ENCODE peak calls at places on chromosomes 2 and 18, in five cellular contexts. One of them, this sample, is unnamed.

GRCh38 chr18:13136056-13136688 is 82.4 kb upstream of the LDLRAD4 start:
- DNase-seq in HFF-Myc: no peak
- DNase-seq in GM23338: no peak
- DNase-seq in retinal pigment epithelial cell: no peak
- DNase-seq in A549: no peak
- DNase-seq in this sample: no peak

GRCh38 chr2:207995887-207996286 is 29.4 kb downstream of the PLEKHM3 start:
- DNase-seq in HFF-Myc: no peak
- DNase-seq in GM23338: no peak
- DNase-seq in retinal pigment epithelial cell: no peak
- DNase-seq in A549: no peak
- DNase-seq in this sample: no peak

GRCh38 chr2:2638516-2638915 is 307.4 kb upstream of the MYT1L start:
- DNase-seq in HFF-Myc: no peak
- DNase-seq in GM23338: no peak
- DNase-seq in retinal pigment epithelial cell: no peak
- DNase-seq in A549: no peak
- DNase-seq in this sample: no peak

GRCh38 chr2:219010162-219010756 is 17.0 kb upstream of the CRYBA2 start:
- DNase-seq in HFF-Myc: no peak
- DNase-seq in GM23338: peak
- DNase-seq in retinal pigment epithelial cell: no peak
- DNase-seq in A549: peak
- DNase-seq in this sample: no peak

GRCh38 chr2:80896576-80896975 is 592.0 kb upstream of the LRRTM1 start:
- DNase-seq in HFF-Myc: no peak
- DNase-seq in GM23338: peak
- DNase-seq in retinal pigment epithelial cell: no peak
- DNase-seq in A549: no peak
- DNase-seq in this sample: no peak

GRCh38 chr2:92073036-92073814 is 2798.0 kb upstream of the TEKT4 start:
- DNase-seq in HFF-Myc: no peak
- DNase-seq in GM23338: no peak
- DNase-seq in retinal pigment epithelial cell: no peak
- DNase-seq in A549: no peak
- DNase-seq in this sample: no peak

GRCh38 chr2:142542431-142542910 is 335.0 kb upstream of the KYNU start:
- DNase-seq in HFF-Myc: no peak
- DNase-seq in GM23338: no peak
- DNase-seq in retinal pigment epithelial cell: no peak
- DNase-seq in A549: no peak
- DNase-seq in this sample: no peak

GRCh38 chr2:6054394-6054732 is 362.2 kb downstream of the SOX11 start:
- DNase-seq in HFF-Myc: no peak
- DNase-seq in GM23338: no peak
- DNase-seq in retinal pigment epithelial cell: no peak
- DNase-seq in A549: no peak
- DNase-seq in this sample: no peak

GRCh38 chr2:79984476-79984875 is 320.1 kb downstream of the LRRTM1 start:
- DNase-seq in HFF-Myc: no peak
- DNase-seq in GM23338: no peak
- DNase-seq in retinal pigment epithelial cell: no peak
- DNase-seq in A549: no peak
- DNase-seq in this sample: no peak

GRCh38 chr18:45771587-45771986 is 47.6 kb downstream of the SLC14A1 start:
- DNase-seq in HFF-Myc: no peak
- DNase-seq in GM23338: no peak
- DNase-seq in retinal pigment epithelial cell: no peak
- DNase-seq in A549: no peak
- DNase-seq in this sample: no peak

GRCh38 chr18:48831113-48831759 is 119.5 kb downstream of the SMAD7 start:
- DNase-seq in HFF-Myc: no peak
- DNase-seq in GM23338: no peak
- DNase-seq in retinal pigment epithelial cell: no peak
- DNase-seq in A549: no peak
- DNase-seq in this sample: no peak

GRCh38 chr2:47093626-47094025 is 61.5 kb downstream of the STPG4 start:
- DNase-seq in HFF-Myc: no peak
- DNase-seq in GM23338: no peak
- DNase-seq in retinal pigment epithelial cell: no peak
- DNase-seq in A549: no peak
- DNase-seq in this sample: no peak

GRCh38 chr18:39841133-39842041 is 2113.6 kb upstream of the PIK3C3 start:
- DNase-seq in HFF-Myc: peak
- DNase-seq in GM23338: peak
- DNase-seq in retinal pigment epithelial cell: no peak
- DNase-seq in A549: peak
- DNase-seq in this sample: peak

GRCh38 chr2:214679736-214680135 is 129.7 kb downstream of the BARD1 start:
- DNase-seq in HFF-Myc: no peak
- DNase-seq in GM23338: no peak
- DNase-seq in retinal pigment epithelial cell: no peak
- DNase-seq in A549: no peak
- DNase-seq in this sample: no peak

GRCh38 chr2:109403841-109404201 is 209.9 kb downstream of the SEPTIN10 start:
- DNase-seq in HFF-Myc: no peak
- DNase-seq in GM23338: no peak
- DNase-seq in retinal pigment epithelial cell: no peak
- DNase-seq in A549: no peak
- DNase-seq in this sample: no peak

GRCh38 chr2:239175181-239175580 is 225.6 kb downstream of the HDAC4 start:
- DNase-seq in HFF-Myc: no peak
- DNase-seq in GM23338: no peak
- DNase-seq in retinal pigment epithelial cell: no peak
- DNase-seq in A549: no peak
- DNase-seq in this sample: no peak

GRCh38 chr2:67938053-67938452 is 124.8 kb downstream of the C1D start:
- DNase-seq in HFF-Myc: no peak
- DNase-seq in GM23338: no peak
- DNase-seq in retinal pigment epithelial cell: no peak
- DNase-seq in A549: no peak
- DNase-seq in this sample: no peak

GRCh38 chr2:59463401-59463800 is 1090.1 kb downstream of the BCL11A start:
- DNase-seq in HFF-Myc: no peak
- DNase-seq in GM23338: peak
- DNase-seq in retinal pigment epithelial cell: no peak
- DNase-seq in A549: no peak
- DNase-seq in this sample: no peak

GRCh38 chr2:68466361-68466777 is 725 bp downstream of the FBXO48 start:
- DNase-seq in HFF-Myc: no peak
- DNase-seq in GM23338: no peak
- DNase-seq in retinal pigment epithelial cell: peak
- DNase-seq in A549: peak
- DNase-seq in this sample: no peak

GRCh38 chr2:120346667-120347358 is 877 bp downstream of the INHBB start:
- DNase-seq in HFF-Myc: no peak
- DNase-seq in GM23338: peak
- DNase-seq in retinal pigment epithelial cell: no peak
- DNase-seq in A549: peak
- DNase-seq in this sample: no peak

GRCh38 chr2:216426938-216427337 is 14.7 kb downstream of the SMARCAL1 start:
- DNase-seq in HFF-Myc: no peak
- DNase-seq in GM23338: no peak
- DNase-seq in retinal pigment epithelial cell: no peak
- DNase-seq in A549: no peak
- DNase-seq in this sample: no peak

GRCh38 chr2:105919191-105919811 is 174.6 kb downstream of the NCK2 start:
- DNase-seq in HFF-Myc: no peak
- DNase-seq in GM23338: no peak
- DNase-seq in retinal pigment epithelial cell: no peak
- DNase-seq in A549: no peak
- DNase-seq in this sample: no peak

GRCh38 chr2:223590964-223591363 is 11.2 kb downstream of the SCG2 start:
- DNase-seq in HFF-Myc: no peak
- DNase-seq in GM23338: no peak
- DNase-seq in retinal pigment epithelial cell: no peak
- DNase-seq in A549: no peak
- DNase-seq in this sample: no peak

GRCh38 chr2:19797871-19798270 is 103.9 kb downstream of the TTC32 start:
- DNase-seq in HFF-Myc: no peak
- DNase-seq in GM23338: no peak
- DNase-seq in retinal pigment epithelial cell: no peak
- DNase-seq in A549: no peak
- DNase-seq in this sample: no peak

GRCh38 chr2:44692821-44693220 is 248.7 kb upstream of the SIX3 start:
- DNase-seq in HFF-Myc: no peak
- DNase-seq in GM23338: no peak
- DNase-seq in retinal pigment epithelial cell: no peak
- DNase-seq in A549: no peak
- DNase-seq in this sample: no peak

GRCh38 chr2:224444011-224444410 is 42.1 kb upstream of the FAM124B start:
- DNase-seq in HFF-Myc: no peak
- DNase-seq in GM23338: no peak
- DNase-seq in retinal pigment epithelial cell: no peak
- DNase-seq in A549: no peak
- DNase-seq in this sample: no peak

GRCh38 chr2:6880200-6880733 is 2.7 kb downstream of the RSAD2 start:
- DNase-seq in HFF-Myc: no peak
- DNase-seq in GM23338: no peak
- DNase-seq in retinal pigment epithelial cell: no peak
- DNase-seq in A549: no peak
- DNase-seq in this sample: no peak

GRCh38 chr2:216620806-216621205 is 12.4 kb upstream of the IGFBP2 start:
- DNase-seq in HFF-Myc: peak
- DNase-seq in GM23338: no peak
- DNase-seq in retinal pigment epithelial cell: no peak
- DNase-seq in A549: no peak
- DNase-seq in this sample: no peak

GRCh38 chr2:28322051-28322450 is 70.6 kb upstream of the FOSL2 start:
- DNase-seq in HFF-Myc: no peak
- DNase-seq in GM23338: no peak
- DNase-seq in retinal pigment epithelial cell: no peak
- DNase-seq in A549: no peak
- DNase-seq in this sample: no peak

GRCh38 chr18:79510731-79511141 is 115.0 kb downstream of the NFATC1 start:
- DNase-seq in HFF-Myc: no peak
- DNase-seq in GM23338: no peak
- DNase-seq in retinal pigment epithelial cell: no peak
- DNase-seq in A549: no peak
- DNase-seq in this sample: no peak

GRCh38 chr2:122136071-122136470 is 380.6 kb downstream of the TSN start:
- DNase-seq in HFF-Myc: no peak
- DNase-seq in GM23338: peak
- DNase-seq in retinal pigment epithelial cell: no peak
- DNase-seq in A549: peak
- DNase-seq in this sample: no peak

GRCh38 chr2:162773352-162773751 is 65.2 kb downstream of the KCNH7 start:
- DNase-seq in HFF-Myc: no peak
- DNase-seq in GM23338: no peak
- DNase-seq in retinal pigment epithelial cell: no peak
- DNase-seq in A549: no peak
- DNase-seq in this sample: no peak

GRCh38 chr2:235709969-235710879 is 216.4 kb downstream of the AGAP1 start:
- DNase-seq in HFF-Myc: no peak
- DNase-seq in GM23338: no peak
- DNase-seq in retinal pigment epithelial cell: no peak
- DNase-seq in A549: no peak
- DNase-seq in this sample: no peak

GRCh38 chr2:112181571-112182290 is 43.5 kb downstream of the FBLN7 start:
- DNase-seq in HFF-Myc: no peak
- DNase-seq in GM23338: peak
- DNase-seq in retinal pigment epithelial cell: no peak
- DNase-seq in A549: no peak
- DNase-seq in this sample: no peak

GRCh38 chr2:65430515-65431416 is 1.6 kb downstream of the SPRED2 start:
- DNase-seq in HFF-Myc: no peak
- DNase-seq in GM23338: peak
- DNase-seq in retinal pigment epithelial cell: peak
- DNase-seq in A549: peak
- DNase-seq in this sample: no peak
- TF ChIP-seq CTCF in HFF-Myc: no peak
- TF ChIP-seq CTCF in GM23338: no peak
- TF ChIP-seq CTCF in retinal pigment epithelial cell: no peak
- TF ChIP-seq CTCF in A549: no peak
- TF ChIP-seq CTCF in this sample: no peak

GRCh38 chr2:177396630-177397460 is 4.3 kb downstream of the AGPS start:
- DNase-seq in HFF-Myc: peak
- DNase-seq in GM23338: no peak
- DNase-seq in retinal pigment epithelial cell: peak
- DNase-seq in A549: peak
- DNase-seq in this sample: no peak
- H3K4me3 ChIP-seq in HFF-Myc: no peak
- H3K4me3 ChIP-seq in GM23338: no peak
- H3K4me3 ChIP-seq in retinal pigment epithelial cell: no peak
- H3K4me3 ChIP-seq in A549: peak
- H3K4me3 ChIP-seq in this sample: no peak

DNA sequence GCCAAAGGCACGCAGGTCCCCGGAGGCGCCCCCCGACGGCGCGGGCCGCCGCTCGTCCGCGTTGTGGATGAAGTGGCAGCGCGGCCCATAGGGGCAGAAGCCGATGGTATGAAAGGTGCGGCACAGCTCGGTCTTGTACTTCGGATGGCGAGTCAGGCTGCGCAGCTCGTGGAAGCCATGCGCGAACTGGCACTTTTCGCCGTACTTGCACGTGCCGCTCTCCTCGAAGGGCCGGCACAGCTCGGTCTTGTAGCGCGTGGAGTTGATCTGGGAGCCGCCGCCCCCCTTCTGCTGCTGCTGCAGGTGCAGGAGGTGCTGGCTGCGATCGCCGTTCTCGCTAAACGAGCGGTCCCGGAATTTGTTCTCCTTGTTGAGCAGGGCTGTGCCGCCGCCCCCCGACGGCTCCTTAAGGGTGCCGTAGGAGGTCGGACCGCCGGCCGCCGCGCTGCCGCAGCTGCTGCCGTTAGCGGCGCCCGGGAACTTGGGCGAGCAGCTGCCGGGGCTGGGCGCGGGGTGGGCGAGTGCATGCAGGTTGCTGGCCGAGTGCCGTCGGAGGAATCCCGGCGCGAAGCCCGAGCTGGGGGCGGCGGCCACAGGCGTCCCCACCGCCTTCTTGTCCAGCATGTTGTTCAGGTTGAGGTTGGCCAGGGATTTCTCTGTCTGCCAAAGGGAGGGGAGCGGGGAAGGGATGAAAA is 1.2 kb downstream of the ZFP36L2 start:
- DNase-seq in HFF-Myc: no peak
- DNase-seq in GM23338: peak
- DNase-seq in retinal pigment epithelial cell: no peak
- DNase-seq in A549: peak
- DNase-seq in this sample: no peak
- TF ChIP-seq CTCF in HFF-Myc: no peak
- TF ChIP-seq CTCF in GM23338: no peak
- TF ChIP-seq CTCF in retinal pigment epithelial cell: no peak
- TF ChIP-seq CTCF in A549: no peak
- TF ChIP-seq CTCF in this sample: no peak

DNA sequence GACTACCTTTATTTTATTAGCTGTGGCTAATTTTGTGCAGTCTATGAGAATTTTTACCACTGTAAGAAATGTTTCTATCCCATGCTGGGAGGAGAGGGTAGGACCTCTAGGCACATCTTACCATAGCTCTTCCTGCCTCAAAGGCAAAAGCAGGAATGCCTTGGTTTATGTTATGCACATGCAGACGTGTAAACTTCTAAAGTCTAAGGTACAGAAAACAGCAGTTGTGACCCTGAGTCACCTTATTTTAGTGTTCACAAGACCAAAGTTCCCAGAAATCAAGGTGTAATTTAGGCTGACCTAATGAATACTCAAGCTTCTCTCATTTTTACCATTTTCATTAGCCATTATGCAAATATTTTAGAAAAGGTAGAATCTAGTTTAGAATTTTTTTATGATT is 15.4 kb upstream of the WIPF1 start:
- DNase-seq in HFF-Myc: no peak
- DNase-seq in GM23338: no peak
- DNase-seq in retinal pigment epithelial cell: no peak
- DNase-seq in A549: peak
- DNase-seq in this sample: no peak
- H3K4me3 ChIP-seq in HFF-Myc: no peak
- H3K4me3 ChIP-seq in GM23338: no peak
- H3K4me3 ChIP-seq in retinal pigment epithelial cell: no peak
- H3K4me3 ChIP-seq in A549: no peak
- H3K4me3 ChIP-seq in this sample: no peak